ENCODE peak calls at places on chromosome 3, in four cellular contexts. H, X, N and L are unnamed samples.

GRCh38 chr3:197746801-197747237 is 2.9 kb upstream of the FYTTD1 start:
- DNase-seq in H (no peak), N (no peak), X (no peak), L (no peak)

GRCh38 chr3:97074546-97074945 is 260.2 kb downstream of the EPHA6 start:
- DNase-seq in H (no peak), N (no peak), X (no peak), L (no peak)

GRCh38 chr3:124360626-124361025 is 368.7 kb upstream of the ROPN1 start:
- DNase-seq in H (no peak), N (no peak), X (no peak), L (no peak)

GRCh38 chr3:104190681-104191080 is 1176.0 kb upstream of the ALCAM start:
- DNase-seq in H (no peak), X (no peak), N (no peak), L (no peak)

GRCh38 chr3:190101320-190102117 is 19.2 kb downstream of the P3H2 start:
- DNase-seq in X (no peak), H (peak), N (no peak), L (peak)

GRCh38 chr3:115648559-115648958 is 25.2 kb downstream of the GAP43 start:
- DNase-seq in X (no peak), N (no peak), H (peak), L (no peak)

GRCh38 chr3:34202975-34203374 is 404.5 kb downstream of the PDCD6IP start:
- DNase-seq in N (no peak), H (no peak), X (no peak), L (no peak)

GRCh38 chr3:188868803-188869202 is 303.0 kb upstream of the TPRG1 start:
- DNase-seq in H (no peak), X (no peak), N (no peak), L (no peak)

GRCh38 chr3:180265551-180265950 is 228.8 kb upstream of the PEX5L start:
- DNase-seq in H (peak), X (no peak), N (no peak), L (peak)

GRCh38 chr3:107855710-107856109 is 235.1 kb downstream of the CD47 start:
- DNase-seq in H (peak), N (no peak), X (no peak), L (peak)

GRCh38 chr3:150286390-150287147 is 121.5 kb upstream of the TSC22D2 start:
- DNase-seq in N (no peak), X (no peak), H (peak), L (peak)

GRCh38 chr3:48555949-48556795 is 431 bp downstream of the PFKFB4 start:
- DNase-seq in N (no peak), X (no peak), H (no peak), L (no peak)

GRCh38 chr3:157333551-157333991 is 103.1 kb upstream of the PTX3 start:
- DNase-seq in H (peak), X (peak), N (no peak), L (peak)

GRCh38 chr3:129608087-129608935 is 1.8 kb upstream of the PLXND1 start:
- DNase-seq in H (peak), X (no peak), N (no peak), L (peak)

GRCh38 chr3:171704002-171704401 is 106.3 kb downstream of the PLD1 start:
- DNase-seq in H (peak), N (peak), X (no peak), L (peak)

GRCh38 chr3:183794452-183794851 is 30.9 kb downstream of the MAP6D1 start:
- DNase-seq in H (no peak), N (no peak), X (no peak), L (no peak)

DNA sequence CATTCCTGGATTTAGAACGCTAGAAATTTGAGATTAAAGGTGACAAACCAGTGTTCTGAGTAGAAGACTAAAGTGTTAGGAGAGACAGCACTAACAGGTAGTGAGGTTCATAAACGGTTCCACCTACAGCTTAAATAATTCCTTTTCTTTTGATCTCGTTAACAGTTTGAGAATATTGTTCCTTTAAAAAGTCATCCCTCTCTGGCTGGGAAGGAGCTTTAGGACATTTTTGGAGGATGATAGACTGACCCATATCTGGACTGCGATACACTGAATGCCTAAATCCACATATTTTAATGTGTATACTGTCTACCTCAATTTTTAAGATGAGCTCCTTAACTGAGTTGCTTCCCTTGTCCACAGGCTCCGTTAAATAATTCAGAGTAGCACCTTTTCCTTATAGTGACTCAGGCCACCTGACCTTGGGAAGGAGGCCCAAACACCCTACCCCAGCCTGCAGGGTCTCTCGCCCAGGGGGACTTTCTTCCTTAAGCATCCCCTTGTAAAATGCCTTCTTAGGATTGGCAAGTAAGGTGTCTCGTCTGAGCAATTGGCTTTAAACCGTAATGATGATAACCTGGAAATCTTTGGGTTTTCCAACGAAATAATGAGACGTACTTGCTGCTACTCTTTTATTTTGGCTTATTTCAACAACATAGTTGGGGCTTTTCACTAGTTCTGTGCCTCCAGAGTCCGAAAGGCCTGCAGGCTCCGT is 3.3 kb downstream of the TRIM71 start:
- DNase-seq in H (no peak), N (no peak), X (no peak), L (no peak)
- H3K4me3 ChIP-seq in H (no peak), N (no peak), X (no peak), L (no peak)

GRCh38 chr3:53174346-53175250 is 13.6 kb downstream of the PRKCD start:
- DNase-seq in N (no peak), X (no peak), H (no peak), L (no peak)
- TF ChIP-seq CTCF in N (no peak), X (no peak), H (no peak), L (no peak)

DNA sequence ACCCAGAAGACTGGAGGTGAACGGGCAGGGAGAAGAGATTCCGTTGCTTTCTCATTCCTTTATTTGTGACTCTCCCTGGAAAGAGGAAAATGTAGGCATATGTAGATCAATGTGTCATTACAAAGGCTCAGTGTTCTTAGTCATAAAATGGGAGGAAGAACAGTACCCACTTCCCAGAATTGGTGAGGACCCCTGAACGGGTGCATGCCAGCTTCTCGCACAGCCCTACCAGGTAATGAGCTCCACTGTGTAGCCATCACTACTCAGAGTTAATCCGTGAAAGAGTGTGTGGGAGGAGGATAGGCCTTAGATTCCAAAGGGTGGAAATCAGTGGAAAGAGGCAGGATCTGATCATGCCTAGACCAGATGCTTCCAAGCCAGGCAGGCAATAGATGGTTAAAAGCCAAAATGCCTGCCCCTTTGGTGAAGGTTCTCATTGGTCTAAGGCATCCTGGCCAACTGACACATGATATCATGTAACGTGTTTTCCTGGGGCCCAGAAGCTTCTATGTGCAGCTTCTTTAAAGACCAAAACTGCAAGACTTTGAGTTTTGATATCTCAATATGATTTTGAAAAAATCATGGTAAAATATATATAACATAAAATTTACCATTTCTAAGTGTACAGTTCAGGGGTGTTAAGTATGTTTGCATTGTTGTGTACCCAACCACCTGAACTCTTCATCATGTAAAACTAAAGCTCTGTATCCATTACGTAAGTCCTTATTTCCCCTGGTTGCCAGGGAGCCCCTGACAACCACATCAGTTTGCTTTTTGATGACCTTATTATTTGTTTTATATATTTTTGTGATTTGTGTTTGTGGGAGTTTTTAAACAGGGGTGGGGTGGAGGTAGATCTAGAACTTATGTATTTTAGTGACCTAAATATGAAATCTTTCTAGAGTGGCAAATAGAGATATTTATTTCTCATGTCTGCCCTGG is 402.2 kb upstream of the CFAP20DC start:
- DNase-seq in X (no peak), N (no peak), H (no peak), L (no peak)
- H3K4me3 ChIP-seq in X (no peak), N (no peak), H (no peak), L (no peak)

GRCh38 chr3:196122688-196123046 is 40.8 kb upstream of the TFRC start:
- DNase-seq in H (no peak), N (no peak), X (no peak), L (no peak)
- TF ChIP-seq CTCF in H (no peak), N (no peak), X (no peak), L (no peak)

GRCh38 chr3:50673937-50674336 is 790 bp upstream of the DOCK3 start:
- DNase-seq in H (no peak), N (no peak), X (no peak), L (no peak)

GRCh38 chr3:50672656-50673055 is 2.1 kb upstream of the DOCK3 start:
- DNase-seq in N (no peak), H (no peak), X (no peak), L (no peak)

GRCh38 chr3:50676031-50676705 is 1.4 kb downstream of the DOCK3 start:
- DNase-seq in X (no peak), H (no peak), N (no peak), L (no peak)

GRCh38 chr3:50675179-50676030 is 678 bp downstream of the DOCK3 start:
- DNase-seq in X (no peak), H (no peak), N (no peak), L (no peak)

DNA sequence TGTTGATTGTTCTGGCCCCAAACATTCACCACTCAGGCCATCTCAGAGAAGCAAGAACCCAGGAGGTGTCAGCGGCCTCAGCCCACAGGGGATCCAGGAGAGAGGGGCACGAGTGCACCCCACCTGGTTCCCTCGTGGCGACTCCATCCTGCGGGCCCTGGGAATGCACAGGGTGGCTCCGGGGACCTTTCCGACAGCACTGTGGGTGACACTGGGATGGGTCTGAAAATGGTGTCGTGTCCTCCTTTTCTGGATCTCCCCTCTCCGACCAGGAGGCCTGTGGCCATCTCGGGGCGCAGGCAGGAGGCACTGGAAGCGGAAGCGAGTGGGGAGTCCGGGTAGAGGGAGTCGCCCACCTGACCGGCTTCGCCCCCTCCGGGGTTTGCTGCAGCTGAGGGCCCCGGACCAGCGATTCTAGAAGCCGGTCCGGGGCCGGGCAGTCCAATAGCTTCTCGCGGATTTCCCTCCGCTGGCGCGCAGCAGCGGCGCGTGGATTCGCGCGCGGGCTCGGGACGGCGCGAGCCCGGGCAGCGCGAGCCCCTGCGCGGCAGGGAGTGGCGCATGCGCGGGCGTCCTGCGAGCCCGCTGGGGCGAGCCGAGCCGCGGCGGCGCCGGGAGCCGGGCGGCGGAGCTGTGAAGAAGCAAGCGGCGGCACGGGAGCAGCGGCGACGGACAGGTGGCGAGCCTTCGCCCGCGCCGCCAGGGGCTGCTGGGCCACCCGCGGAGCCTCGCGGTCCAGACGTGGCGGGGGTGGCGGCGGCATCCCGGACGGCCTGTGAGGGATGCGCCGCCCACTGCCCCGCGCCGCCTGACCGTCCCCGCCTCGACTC is at the start of gene DOCK3:
- DNase-seq in H (peak), X (no peak), N (peak), L (peak)
- H3K4me3 ChIP-seq in H (no peak), X (peak), N (peak), L (peak)